ENCODE peak calls at places on chromosomes 11 and 22, in seven cellular contexts. A is aorta, M is suprapubic skin, R is cardiac fibroblast, I is caudate nucleus, H is dorsolateral prefrontal cortex, N is HTR-8/SVneo. O is an unnamed sample.

GRCh38 chr11:86695391-86695790 is 23.0 kb upstream of the ME3 start:
- DNase-seq in H (no peak), I (no peak), A (no peak), R (peak), M (no peak), N (no peak), O (no peak)

GRCh38 chr22:23178512-23179254 is 1.6 kb upstream of the BCR start:
- DNase-seq in R (peak), A (peak), N (peak), H (peak), M (no peak), I (peak), O (peak)

GRCh38 chr22:35888181-35888870 is 140.3 kb downstream of the RBFOX2 start:
- DNase-seq in N (no peak), A (no peak), H (no peak), M (no peak), I (no peak), R (no peak), O (no peak)

GRCh38 chr11:64661146-64661545 is 61.9 kb downstream of the NRXN2 start:
- DNase-seq in A (peak), N (no peak), M (no peak), I (no peak), H (no peak), R (peak), O (peak)

GRCh38 chr22:44587004-44587793 is 89.2 kb upstream of the RTL6 start:
- DNase-seq in A (peak), H (peak), M (no peak), R (no peak), N (no peak), I (no peak), O (no peak)

GRCh38 chr22:26334232-26334631 is 94.8 kb upstream of the ASPHD2 start:
- DNase-seq in N (no peak), M (no peak), R (no peak), H (no peak), I (no peak), A (no peak), O (no peak)

GRCh38 chr22:41668971-41669911 is 19.4 kb downstream of the SNU13 start:
- DNase-seq in H (no peak), I (no peak), R (peak), A (no peak), M (no peak), N (peak), O (peak)

GRCh38 chr22:40714514-40714966 is 35.3 kb downstream of the MCHR1 start:
- DNase-seq in A (no peak), R (peak), N (no peak), H (peak), M (no peak), I (no peak), O (peak)

GRCh38 chr22:40009231-40009769 is 14.5 kb downstream of the FAM83F start:
- DNase-seq in M (no peak), R (peak), N (no peak), H (no peak), A (no peak), I (no peak), O (no peak)

GRCh38 chr11:17439316-17439782 is 37.3 kb downstream of the ABCC8 start:
- DNase-seq in I (no peak), M (no peak), A (no peak), N (no peak), R (no peak), H (no peak), O (no peak)

GRCh38 chr11:27625347-27625912 is 74.8 kb downstream of the BDNF start:
- DNase-seq in R (no peak), H (no peak), N (no peak), A (no peak), M (no peak), I (no peak), O (no peak)

GRCh38 chr11:65254724-65255123 is 7.0 kb upstream of the POLA2 start:
- DNase-seq in A (no peak), I (no peak), N (no peak), M (no peak), R (peak), H (no peak), O (no peak)

GRCh38 chr11:45538939-45539338 is 126.5 kb downstream of the CHST1 start:
- DNase-seq in M (no peak), H (peak), A (no peak), N (no peak), I (no peak), R (no peak), O (no peak)

GRCh38 chr22:19556963-19557545 is 32.8 kb upstream of the CLDN5 start:
- DNase-seq in N (no peak), A (no peak), H (no peak), R (no peak), I (no peak), M (peak), O (no peak)

GRCh38 chr11:95682552-95682951 is 107.0 kb downstream of the FAM76B start:
- DNase-seq in A (no peak), I (no peak), R (no peak), N (no peak), H (no peak), M (no peak), O (no peak)

GRCh38 chr11:134880788-134881187 is 468.7 kb upstream of the B3GAT1 start:
- DNase-seq in R (no peak), A (no peak), M (no peak), I (no peak), N (no peak), H (no peak), O (no peak)

GRCh38 chr11:121415861-121416260 is 36.3 kb upstream of the SORL1 start:
- DNase-seq in N (no peak), M (no peak), R (peak), H (no peak), I (no peak), A (no peak), O (no peak)

GRCh38 chr22:24207264-24208011 is 26.2 kb downstream of the SUSD2 start:
- DNase-seq in H (no peak), I (no peak), N (no peak), R (peak), M (no peak), A (no peak), O (no peak)

GRCh38 chr11:31764766-31765165 is 46.4 kb downstream of the PAX6 start:
- DNase-seq in N (no peak), I (no peak), M (no peak), H (no peak), R (no peak), A (no peak), O (no peak)

GRCh38 chr11:100594320-100594719 is 92.8 kb upstream of the ARHGAP42 start:
- DNase-seq in R (no peak), I (no peak), A (no peak), H (no peak), M (no peak), N (no peak), O (no peak)

GRCh38 chr22:24376002-24376401 is 51.4 kb upstream of the ADORA2A start:
- DNase-seq in A (no peak), R (no peak), M (no peak), H (no peak), I (no peak), N (no peak), O (no peak)

GRCh38 chr22:32327066-32327465 is 30.6 kb upstream of the RFPL3 start:
- DNase-seq in A (no peak), N (no peak), M (no peak), R (peak), I (no peak), H (no peak), O (no peak)

GRCh38 chr22:37566329-37566837 is 6.1 kb downstream of the CDC42EP1 start:
- DNase-seq in H (no peak), R (no peak), N (no peak), A (peak), I (no peak), M (no peak), O (no peak)

GRCh38 chr11:95134491-95134890 is 44.8 kb downstream of the ENDOD1 start:
- DNase-seq in N (no peak), H (no peak), I (no peak), M (no peak), R (peak), A (no peak), O (peak)

GRCh38 chr11:117478926-117479325 is 151.3 kb downstream of the CEP164 start:
- DNase-seq in M (no peak), I (no peak), R (no peak), H (peak), A (no peak), N (no peak), O (no peak)

GRCh38 chr11:69215784-69216415 is 60.2 kb downstream of the SMIM38 start:
- DNase-seq in N (no peak), A (no peak), H (no peak), M (no peak), R (peak), I (no peak), O (peak)

GRCh38 chr11:132032555-132032954 is 662.1 kb downstream of the NTM start:
- DNase-seq in R (peak), M (no peak), I (no peak), H (no peak), A (no peak), N (no peak), O (peak)

GRCh38 chr11:95149659-95150294 is 60.1 kb downstream of the ENDOD1 start:
- DNase-seq in N (no peak), M (no peak), I (peak), A (no peak), H (no peak), R (no peak), O (peak)

GRCh38 chr11:109940816-109941215 is 152.4 kb upstream of the ZC3H12C start:
- DNase-seq in A (no peak), R (peak), I (no peak), H (no peak), M (no peak), N (peak), O (no peak)

GRCh38 chr22:42287174-42287890 is 16.9 kb upstream of the TCF20 start:
- DNase-seq in R (no peak), M (no peak), N (no peak), I (no peak), A (no peak), H (no peak), O (no peak)

GRCh38 chr11:27858901-27859300 is 158.6 kb upstream of the BDNF start:
- DNase-seq in I (no peak), N (no peak), M (no peak), A (no peak), R (no peak), H (no peak), O (peak)

GRCh38 chr11:120912504-120912903 is 111.4 kb upstream of the TBCEL start:
- DNase-seq in I (no peak), N (peak), R (peak), H (no peak), A (no peak), M (no peak), O (peak)

GRCh38 chr22:49266561-49267519 is 560.8 kb downstream of the BRD1 start:
- DNase-seq in A (no peak), I (no peak), H (no peak), R (no peak), N (no peak), M (peak), O (no peak)

GRCh38 chr11:67160872-67161783 is 42.1 kb downstream of the KDM2A start:
- DNase-seq in I (no peak), R (peak), H (no peak), M (no peak), A (no peak), N (no peak), O (peak)

O was measured in adipocyte.